ENCODE peak calls at places on chromosomes 13 and 19, in five cellular contexts. One of them, this sample, is unnamed.

GRCh38 chr13:27573265-27573664 is 47.1 kb downstream of the LNX2 start:
- DNase-seq in activated CD4-positive, alpha-beta T cell treated with anti-CD3 and anti-CD28 coated beads for 48 hours: no peak
- DNase-seq in T-helper 2 cell treated with Interferon-gamma antibody and Interleukin-4, amounts not matched to agents 5 μg/mL and 100 μg/mL, for 36 hours: no peak
- DNase-seq in NCI-H1105: no peak
- DNase-seq in NCI-H748 treated with DMSO at 0.1 percent for 48 hours: no peak
- DNase-seq in this sample: no peak

GRCh38 chr19:5308471-5309437 is 31.9 kb downstream of the PTPRS start:
- DNase-seq in T-helper 2 cell treated with Interferon-gamma antibody and Interleukin-4, amounts not matched to agents 5 μg/mL and 100 μg/mL, for 36 hours: no peak
- DNase-seq in NCI-H1105: peak; percentile 77
- DNase-seq in activated CD4-positive, alpha-beta T cell treated with anti-CD3 and anti-CD28 coated beads for 48 hours: no peak
- DNase-seq in NCI-H748 treated with DMSO at 0.1 percent for 48 hours: no peak
- DNase-seq in this sample: no peak

GRCh38 chr19:48859711-48860572 is 8.5 kb downstream of the PLEKHA4 start:
- DNase-seq in NCI-H748 treated with DMSO at 0.1 percent for 48 hours: no peak
- DNase-seq in NCI-H1105: no peak
- DNase-seq in activated CD4-positive, alpha-beta T cell treated with anti-CD3 and anti-CD28 coated beads for 48 hours: peak; percentile 56
- DNase-seq in T-helper 2 cell treated with Interferon-gamma antibody and Interleukin-4, amounts not matched to agents 5 μg/mL and 100 μg/mL, for 36 hours: no peak
- DNase-seq in this sample: peak; percentile 40

GRCh38 chr13:72737033-72737432 is 9.3 kb downstream of the BORA start:
- DNase-seq in activated CD4-positive, alpha-beta T cell treated with anti-CD3 and anti-CD28 coated beads for 48 hours: no peak
- DNase-seq in T-helper 2 cell treated with Interferon-gamma antibody and Interleukin-4, amounts not matched to agents 5 μg/mL and 100 μg/mL, for 36 hours: no peak
- DNase-seq in NCI-H1105: no peak
- DNase-seq in NCI-H748 treated with DMSO at 0.1 percent for 48 hours: no peak
- DNase-seq in this sample: no peak

GRCh38 chr19:2289714-2290435 is 7.9 kb upstream of the PEAK3 start:
- DNase-seq in NCI-H748 treated with DMSO at 0.1 percent for 48 hours: peak; percentile 13
- DNase-seq in activated CD4-positive, alpha-beta T cell treated with anti-CD3 and anti-CD28 coated beads for 48 hours: peak; percentile 57
- DNase-seq in NCI-H1105: no peak
- DNase-seq in T-helper 2 cell treated with Interferon-gamma antibody and Interleukin-4, amounts not matched to agents 5 μg/mL and 100 μg/mL, for 36 hours: peak; percentile 61
- DNase-seq in this sample: peak; percentile 65

GRCh38 chr13:114248011-114248410 is 13.3 kb downstream of the CDC16 start:
- DNase-seq in NCI-H1105: no peak
- DNase-seq in activated CD4-positive, alpha-beta T cell treated with anti-CD3 and anti-CD28 coated beads for 48 hours: no peak
- DNase-seq in NCI-H748 treated with DMSO at 0.1 percent for 48 hours: no peak
- DNase-seq in T-helper 2 cell treated with Interferon-gamma antibody and Interleukin-4, amounts not matched to agents 5 μg/mL and 100 μg/mL, for 36 hours: no peak
- DNase-seq in this sample: no peak

GRCh38 chr13:61838568-61838967 is 422.9 kb upstream of the PCDH20 start:
- DNase-seq in NCI-H748 treated with DMSO at 0.1 percent for 48 hours: no peak
- DNase-seq in activated CD4-positive, alpha-beta T cell treated with anti-CD3 and anti-CD28 coated beads for 48 hours: no peak
- DNase-seq in NCI-H1105: no peak
- DNase-seq in T-helper 2 cell treated with Interferon-gamma antibody and Interleukin-4, amounts not matched to agents 5 μg/mL and 100 μg/mL, for 36 hours: no peak
- DNase-seq in this sample: no peak

GRCh38 chr19:325937-326565 is 18.5 kb downstream of the MIER2 start:
- DNase-seq in NCI-H748 treated with DMSO at 0.1 percent for 48 hours: no peak
- DNase-seq in T-helper 2 cell treated with Interferon-gamma antibody and Interleukin-4, amounts not matched to agents 5 μg/mL and 100 μg/mL, for 36 hours: no peak
- DNase-seq in NCI-H1105: no peak
- DNase-seq in activated CD4-positive, alpha-beta T cell treated with anti-CD3 and anti-CD28 coated beads for 48 hours: no peak
- DNase-seq in this sample: no peak

GRCh38 chr13:27794921-27795717 is 2.8 kb downstream of the GSX1 start:
- DNase-seq in NCI-H748 treated with DMSO at 0.1 percent for 48 hours: no peak
- DNase-seq in T-helper 2 cell treated with Interferon-gamma antibody and Interleukin-4, amounts not matched to agents 5 μg/mL and 100 μg/mL, for 36 hours: no peak
- DNase-seq in NCI-H1105: no peak
- DNase-seq in activated CD4-positive, alpha-beta T cell treated with anti-CD3 and anti-CD28 coated beads for 48 hours: no peak
- DNase-seq in this sample: no peak

GRCh38 chr19:42109896-42110295 is 22.4 kb downstream of the POU2F2 start:
- DNase-seq in T-helper 2 cell treated with Interferon-gamma antibody and Interleukin-4, amounts not matched to agents 5 μg/mL and 100 μg/mL, for 36 hours: no peak
- DNase-seq in activated CD4-positive, alpha-beta T cell treated with anti-CD3 and anti-CD28 coated beads for 48 hours: no peak
- DNase-seq in NCI-H1105: no peak
- DNase-seq in NCI-H748 treated with DMSO at 0.1 percent for 48 hours: no peak
- DNase-seq in this sample: no peak

GRCh38 chr13:36834299-36834698 is 15.3 kb downstream of the RFXAP start:
- DNase-seq in T-helper 2 cell treated with Interferon-gamma antibody and Interleukin-4, amounts not matched to agents 5 μg/mL and 100 μg/mL, for 36 hours: no peak
- DNase-seq in NCI-H748 treated with DMSO at 0.1 percent for 48 hours: no peak
- DNase-seq in activated CD4-positive, alpha-beta T cell treated with anti-CD3 and anti-CD28 coated beads for 48 hours: no peak
- DNase-seq in NCI-H1105: no peak
- DNase-seq in this sample: no peak

GRCh38 chr13:73657821-73658540 is 476.2 kb downstream of the KLF12 start:
- DNase-seq in T-helper 2 cell treated with Interferon-gamma antibody and Interleukin-4, amounts not matched to agents 5 μg/mL and 100 μg/mL, for 36 hours: no peak
- DNase-seq in NCI-H748 treated with DMSO at 0.1 percent for 48 hours: no peak
- DNase-seq in NCI-H1105: no peak
- DNase-seq in activated CD4-positive, alpha-beta T cell treated with anti-CD3 and anti-CD28 coated beads for 48 hours: no peak
- DNase-seq in this sample: no peak

GRCh38 chr19:35045667-35046300 is 4.3 kb downstream of the HPN start:
- DNase-seq in T-helper 2 cell treated with Interferon-gamma antibody and Interleukin-4, amounts not matched to agents 5 μg/mL and 100 μg/mL, for 36 hours: peak; percentile 32
- DNase-seq in NCI-H748 treated with DMSO at 0.1 percent for 48 hours: no peak
- DNase-seq in NCI-H1105: no peak
- DNase-seq in activated CD4-positive, alpha-beta T cell treated with anti-CD3 and anti-CD28 coated beads for 48 hours: peak; percentile 67
- DNase-seq in this sample: peak; percentile 68

GRCh38 chr13:72648513-72649065 is 78.8 kb downstream of the MZT1 start:
- DNase-seq in activated CD4-positive, alpha-beta T cell treated with anti-CD3 and anti-CD28 coated beads for 48 hours: no peak
- DNase-seq in T-helper 2 cell treated with Interferon-gamma antibody and Interleukin-4, amounts not matched to agents 5 μg/mL and 100 μg/mL, for 36 hours: no peak
- DNase-seq in NCI-H748 treated with DMSO at 0.1 percent for 48 hours: peak; percentile 10
- DNase-seq in NCI-H1105: no peak
- DNase-seq in this sample: no peak

GRCh38 chr19:4120531-4120930 is 3.4 kb downstream of the MAP2K2 start:
- DNase-seq in NCI-H1105: no peak
- DNase-seq in activated CD4-positive, alpha-beta T cell treated with anti-CD3 and anti-CD28 coated beads for 48 hours: no peak
- DNase-seq in NCI-H748 treated with DMSO at 0.1 percent for 48 hours: no peak
- DNase-seq in T-helper 2 cell treated with Interferon-gamma antibody and Interleukin-4, amounts not matched to agents 5 μg/mL and 100 μg/mL, for 36 hours: no peak
- DNase-seq in this sample: no peak

GRCh38 chr19:14672043-14672872 is 2.4 kb downstream of the ADGRE3 start:
- DNase-seq in activated CD4-positive, alpha-beta T cell treated with anti-CD3 and anti-CD28 coated beads for 48 hours: no peak
- DNase-seq in T-helper 2 cell treated with Interferon-gamma antibody and Interleukin-4, amounts not matched to agents 5 μg/mL and 100 μg/mL, for 36 hours: no peak
- DNase-seq in NCI-H1105: no peak
- DNase-seq in NCI-H748 treated with DMSO at 0.1 percent for 48 hours: no peak
- DNase-seq in this sample: no peak

GRCh38 chr13:30033681-30034447 is 183.4 kb upstream of the UBL3 start:
- DNase-seq in NCI-H1105: no peak
- DNase-seq in activated CD4-positive, alpha-beta T cell treated with anti-CD3 and anti-CD28 coated beads for 48 hours: no peak
- DNase-seq in NCI-H748 treated with DMSO at 0.1 percent for 48 hours: no peak
- DNase-seq in T-helper 2 cell treated with Interferon-gamma antibody and Interleukin-4, amounts not matched to agents 5 μg/mL and 100 μg/mL, for 36 hours: no peak
- DNase-seq in this sample: no peak

GRCh38 chr13:94312511-94313191 is 166.8 kb downstream of the DCT start:
- DNase-seq in activated CD4-positive, alpha-beta T cell treated with anti-CD3 and anti-CD28 coated beads for 48 hours: no peak
- DNase-seq in T-helper 2 cell treated with Interferon-gamma antibody and Interleukin-4, amounts not matched to agents 5 μg/mL and 100 μg/mL, for 36 hours: no peak
- DNase-seq in NCI-H1105: peak; percentile 64
- DNase-seq in NCI-H748 treated with DMSO at 0.1 percent for 48 hours: peak; percentile 81
- DNase-seq in this sample: no peak

GRCh38 chr19:40445945-40446784 is 2.0 kb upstream of the SERTAD3 start:
- DNase-seq in NCI-H748 treated with DMSO at 0.1 percent for 48 hours: peak; percentile 16
- DNase-seq in T-helper 2 cell treated with Interferon-gamma antibody and Interleukin-4, amounts not matched to agents 5 μg/mL and 100 μg/mL, for 36 hours: no peak
- DNase-seq in activated CD4-positive, alpha-beta T cell treated with anti-CD3 and anti-CD28 coated beads for 48 hours: no peak
- DNase-seq in NCI-H1105: no peak
- DNase-seq in this sample: no peak

GRCh38 chr19:46520616-46521015 is 24.9 kb upstream of the PNMA8B start:
- DNase-seq in T-helper 2 cell treated with Interferon-gamma antibody and Interleukin-4, amounts not matched to agents 5 μg/mL and 100 μg/mL, for 36 hours: no peak
- DNase-seq in NCI-H748 treated with DMSO at 0.1 percent for 48 hours: no peak
- DNase-seq in NCI-H1105: no peak
- DNase-seq in activated CD4-positive, alpha-beta T cell treated with anti-CD3 and anti-CD28 coated beads for 48 hours: no peak
- DNase-seq in this sample: no peak

GRCh38 chr13:99749627-99750026 is 221.9 kb downstream of the ZIC5 start:
- DNase-seq in activated CD4-positive, alpha-beta T cell treated with anti-CD3 and anti-CD28 coated beads for 48 hours: no peak
- DNase-seq in T-helper 2 cell treated with Interferon-gamma antibody and Interleukin-4, amounts not matched to agents 5 μg/mL and 100 μg/mL, for 36 hours: no peak
- DNase-seq in NCI-H748 treated with DMSO at 0.1 percent for 48 hours: no peak
- DNase-seq in NCI-H1105: no peak
- DNase-seq in this sample: no peak

GRCh38 chr19:17967258-17968051 is 548 bp downstream of the KCNN1 start:
- DNase-seq in NCI-H748 treated with DMSO at 0.1 percent for 48 hours: no peak
- DNase-seq in NCI-H1105: peak; percentile 16
- DNase-seq in T-helper 2 cell treated with Interferon-gamma antibody and Interleukin-4, amounts not matched to agents 5 μg/mL and 100 μg/mL, for 36 hours: no peak
- DNase-seq in activated CD4-positive, alpha-beta T cell treated with anti-CD3 and anti-CD28 coated beads for 48 hours: no peak
- DNase-seq in this sample: no peak

GRCh38 chr19:52786078-52786463 is 520 bp downstream of the ZNF600 start:
- DNase-seq in NCI-H748 treated with DMSO at 0.1 percent for 48 hours: peak; percentile 7
- DNase-seq in NCI-H1105: no peak
- DNase-seq in T-helper 2 cell treated with Interferon-gamma antibody and Interleukin-4, amounts not matched to agents 5 μg/mL and 100 μg/mL, for 36 hours: no peak
- DNase-seq in activated CD4-positive, alpha-beta T cell treated with anti-CD3 and anti-CD28 coated beads for 48 hours: peak; percentile 2
- DNase-seq in this sample: no peak

GRCh38 chr19:1690570-1691307 is 38.3 kb upstream of the TCF3 start:
- DNase-seq in T-helper 2 cell treated with Interferon-gamma antibody and Interleukin-4, amounts not matched to agents 5 μg/mL and 100 μg/mL, for 36 hours: peak; percentile 55
- DNase-seq in activated CD4-positive, alpha-beta T cell treated with anti-CD3 and anti-CD28 coated beads for 48 hours: peak; percentile 68
- DNase-seq in NCI-H1105: peak; percentile 24
- DNase-seq in NCI-H748 treated with DMSO at 0.1 percent for 48 hours: no peak
- DNase-seq in this sample: peak; percentile 80

GRCh38 chr19:28961772-28962500 is 251.0 kb downstream of the UQCRFS1 start:
- DNase-seq in NCI-H1105: no peak
- DNase-seq in NCI-H748 treated with DMSO at 0.1 percent for 48 hours: no peak
- DNase-seq in activated CD4-positive, alpha-beta T cell treated with anti-CD3 and anti-CD28 coated beads for 48 hours: no peak
- DNase-seq in T-helper 2 cell treated with Interferon-gamma antibody and Interleukin-4, amounts not matched to agents 5 μg/mL and 100 μg/mL, for 36 hours: no peak
- DNase-seq in this sample: no peak

GRCh38 chr13:48536851-48537250 is 4.0 kb upstream of the RCBTB2 start:
- DNase-seq in NCI-H748 treated with DMSO at 0.1 percent for 48 hours: no peak
- DNase-seq in NCI-H1105: no peak
- DNase-seq in T-helper 2 cell treated with Interferon-gamma antibody and Interleukin-4, amounts not matched to agents 5 μg/mL and 100 μg/mL, for 36 hours: no peak
- DNase-seq in activated CD4-positive, alpha-beta T cell treated with anti-CD3 and anti-CD28 coated beads for 48 hours: no peak
- DNase-seq in this sample: no peak

GRCh38 chr13:109875746-109876145 is 89.4 kb upstream of the IRS2 start:
- DNase-seq in NCI-H748 treated with DMSO at 0.1 percent for 48 hours: no peak
- DNase-seq in NCI-H1105: no peak
- DNase-seq in T-helper 2 cell treated with Interferon-gamma antibody and Interleukin-4, amounts not matched to agents 5 μg/mL and 100 μg/mL, for 36 hours: no peak
- DNase-seq in activated CD4-positive, alpha-beta T cell treated with anti-CD3 and anti-CD28 coated beads for 48 hours: no peak
- DNase-seq in this sample: no peak

GRCh38 chr19:46367434-46367833 is 20.5 kb downstream of the PPP5C start:
- DNase-seq in NCI-H748 treated with DMSO at 0.1 percent for 48 hours: no peak
- DNase-seq in T-helper 2 cell treated with Interferon-gamma antibody and Interleukin-4, amounts not matched to agents 5 μg/mL and 100 μg/mL, for 36 hours: no peak
- DNase-seq in activated CD4-positive, alpha-beta T cell treated with anti-CD3 and anti-CD28 coated beads for 48 hours: no peak
- DNase-seq in NCI-H1105: no peak
- DNase-seq in this sample: no peak

GRCh38 chr13:48304132-48304876 is 753 bp downstream of the RB1 start:
- DNase-seq in activated CD4-positive, alpha-beta T cell treated with anti-CD3 and anti-CD28 coated beads for 48 hours: peak; percentile 26
- DNase-seq in NCI-H748 treated with DMSO at 0.1 percent for 48 hours: no peak
- DNase-seq in T-helper 2 cell treated with Interferon-gamma antibody and Interleukin-4, amounts not matched to agents 5 μg/mL and 100 μg/mL, for 36 hours: no peak
- DNase-seq in NCI-H1105: no peak
- DNase-seq in this sample: peak; percentile 45

GRCh38 chr13:36131215-36131930 is at the start of gene DCLK1:
- DNase-seq in T-helper 2 cell treated with Interferon-gamma antibody and Interleukin-4, amounts not matched to agents 5 μg/mL and 100 μg/mL, for 36 hours: no peak
- DNase-seq in NCI-H748 treated with DMSO at 0.1 percent for 48 hours: peak; percentile 71
- DNase-seq in activated CD4-positive, alpha-beta T cell treated with anti-CD3 and anti-CD28 coated beads for 48 hours: no peak
- DNase-seq in NCI-H1105: peak; percentile 62
- DNase-seq in this sample: no peak

GRCh38 chr19:48726573-48726972 is 7.0 kb upstream of the MAMSTR start:
- DNase-seq in T-helper 2 cell treated with Interferon-gamma antibody and Interleukin-4, amounts not matched to agents 5 μg/mL and 100 μg/mL, for 36 hours: no peak
- DNase-seq in NCI-H1105: no peak
- DNase-seq in activated CD4-positive, alpha-beta T cell treated with anti-CD3 and anti-CD28 coated beads for 48 hours: no peak
- DNase-seq in NCI-H748 treated with DMSO at 0.1 percent for 48 hours: no peak
- DNase-seq in this sample: peak; percentile 34

GRCh38 chr13:72527333-72527732 is 200.1 kb downstream of the MZT1 start:
- DNase-seq in T-helper 2 cell treated with Interferon-gamma antibody and Interleukin-4, amounts not matched to agents 5 μg/mL and 100 μg/mL, for 36 hours: no peak
- DNase-seq in NCI-H748 treated with DMSO at 0.1 percent for 48 hours: no peak
- DNase-seq in activated CD4-positive, alpha-beta T cell treated with anti-CD3 and anti-CD28 coated beads for 48 hours: no peak
- DNase-seq in NCI-H1105: no peak
- DNase-seq in this sample: no peak

GRCh38 chr13:100984349-100984748 is 309.8 kb upstream of the TMTC4 start:
- DNase-seq in T-helper 2 cell treated with Interferon-gamma antibody and Interleukin-4, amounts not matched to agents 5 μg/mL and 100 μg/mL, for 36 hours: no peak
- DNase-seq in NCI-H748 treated with DMSO at 0.1 percent for 48 hours: no peak
- DNase-seq in activated CD4-positive, alpha-beta T cell treated with anti-CD3 and anti-CD28 coated beads for 48 hours: no peak
- DNase-seq in NCI-H1105: no peak
- DNase-seq in this sample: no peak

GRCh38 chr19:17873661-17874422 is 2.1 kb downstream of the SLC5A5 start:
- DNase-seq in NCI-H1105: peak; percentile 52
- DNase-seq in T-helper 2 cell treated with Interferon-gamma antibody and Interleukin-4, amounts not matched to agents 5 μg/mL and 100 μg/mL, for 36 hours: peak; percentile 53
- DNase-seq in activated CD4-positive, alpha-beta T cell treated with anti-CD3 and anti-CD28 coated beads for 48 hours: peak; percentile 83
- DNase-seq in NCI-H748 treated with DMSO at 0.1 percent for 48 hours: peak; percentile 6
- DNase-seq in this sample: peak; percentile 84

GRCh38 chr13:111917901-111918300 is 149.0 kb upstream of the SOX1 start:
- DNase-seq in NCI-H748 treated with DMSO at 0.1 percent for 48 hours: no peak
- DNase-seq in activated CD4-positive, alpha-beta T cell treated with anti-CD3 and anti-CD28 coated beads for 48 hours: no peak
- DNase-seq in NCI-H1105: no peak
- DNase-seq in T-helper 2 cell treated with Interferon-gamma antibody and Interleukin-4, amounts not matched to agents 5 μg/mL and 100 μg/mL, for 36 hours: no peak
- DNase-seq in this sample: no peak

GRCh38 chr13:98664924-98665637 is 87.4 kb downstream of the SLC15A1 start:
- DNase-seq in NCI-H1105: no peak
- DNase-seq in activated CD4-positive, alpha-beta T cell treated with anti-CD3 and anti-CD28 coated beads for 48 hours: no peak
- DNase-seq in T-helper 2 cell treated with Interferon-gamma antibody and Interleukin-4, amounts not matched to agents 5 μg/mL and 100 μg/mL, for 36 hours: no peak
- DNase-seq in NCI-H748 treated with DMSO at 0.1 percent for 48 hours: no peak
- DNase-seq in this sample: no peak

This sample was measured in activated CD4-positive, alpha-beta memory T cell treated with anti-CD3 and anti-CD28 coated beads for 36 hours.